ENCODE peak calls at places on chromosome 1, in five cellular contexts. One of them, this sample, is unnamed.

GRCh38 chr1:155105604-155106011 is 22.1 kb upstream of the EFNA1 start:
- DNase-seq in H1: no peak
- DNase-seq in HCT116: no peak
- DNase-seq in HepG2: no peak
- DNase-seq in GM12878: no peak
- DNase-seq in this sample: no peak

GRCh38 chr1:193884848-193885558 is 698.6 kb upstream of the B3GALT2 start:
- DNase-seq in HCT116: no peak
- DNase-seq in H1: no peak
- DNase-seq in GM12878: no peak
- DNase-seq in HepG2: no peak
- DNase-seq in this sample: no peak

GRCh38 chr1:111980684-111981083 is 8.8 kb downstream of the KCND3 start:
- DNase-seq in H1: no peak
- DNase-seq in GM12878: no peak
- DNase-seq in HCT116: no peak
- DNase-seq in HepG2: no peak
- DNase-seq in this sample: no peak

GRCh38 chr1:217343907-217344306 is 287.0 kb downstream of the GPATCH2 start:
- DNase-seq in H1: peak
- DNase-seq in HCT116: no peak
- DNase-seq in GM12878: no peak
- DNase-seq in HepG2: no peak
- DNase-seq in this sample: no peak

GRCh38 chr1:220235462-220235861 is 36.8 kb downstream of the RAB3GAP2 start:
- DNase-seq in HCT116: no peak
- DNase-seq in H1: no peak
- DNase-seq in HepG2: peak
- DNase-seq in GM12878: no peak
- DNase-seq in this sample: no peak

GRCh38 chr1:1540015-1540816 is at the start of gene TMEM240:
- DNase-seq in HCT116: no peak
- DNase-seq in HepG2: no peak
- DNase-seq in H1: peak
- DNase-seq in GM12878: no peak
- DNase-seq in this sample: no peak

GRCh38 chr1:168287237-168287664 is 6.6 kb downstream of the TBX19 start:
- DNase-seq in H1: no peak
- DNase-seq in GM12878: no peak
- DNase-seq in HepG2: no peak
- DNase-seq in HCT116: no peak
- DNase-seq in this sample: peak

GRCh38 chr1:236063919-236064673 is 794 bp downstream of the NID1 start:
- DNase-seq in HepG2: peak
- DNase-seq in GM12878: no peak
- DNase-seq in H1: peak
- DNase-seq in HCT116: no peak
- DNase-seq in this sample: no peak

DNA sequence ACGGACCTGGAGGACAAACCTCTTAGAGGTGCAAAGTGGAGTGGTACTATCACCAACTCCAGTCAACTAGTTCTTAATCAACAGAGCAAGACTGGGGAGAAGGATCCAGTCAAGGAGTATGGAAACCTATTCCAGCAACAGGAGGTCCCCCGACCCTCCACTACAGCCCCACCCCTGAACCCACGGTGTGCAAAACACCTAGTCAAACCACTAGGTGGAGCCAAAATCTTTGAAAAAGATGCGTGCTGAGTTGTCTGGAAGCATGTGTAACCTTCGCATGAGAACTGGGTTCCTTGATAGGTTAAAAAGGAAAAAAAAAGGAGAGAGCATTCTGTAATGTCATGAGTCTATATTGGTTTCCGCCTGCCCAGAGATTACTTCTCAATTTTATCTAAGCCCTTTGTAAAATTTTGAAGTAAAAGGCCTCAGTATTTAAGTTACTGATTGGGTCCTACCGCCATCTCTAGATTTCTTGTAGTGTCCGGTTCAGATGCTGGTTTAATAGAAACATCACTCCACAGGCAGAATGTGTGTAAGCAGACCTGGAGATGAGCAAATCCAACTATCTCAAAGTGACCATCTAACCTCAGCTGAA is 81.9 kb upstream of the HAO2 start:
- DNase-seq in H1: peak
- DNase-seq in GM12878: no peak
- DNase-seq in HCT116: peak
- DNase-seq in HepG2: peak
- DNase-seq in this sample: peak
- TF ChIP-seq SRF in H1: no peak
- TF ChIP-seq SRF in GM12878: no peak
- TF ChIP-seq SRF in HCT116: no peak
- TF ChIP-seq SRF in HepG2: no peak
- TF ChIP-seq SRF in this sample: no peak

GRCh38 chr1:4033732-4034131 is 133.7 kb upstream of the C1orf174 start:
- DNase-seq in H1: no peak
- DNase-seq in GM12878: no peak
- DNase-seq in HepG2: no peak
- DNase-seq in HCT116: no peak
- DNase-seq in this sample: no peak
- TF ChIP-seq SRF in H1: no peak
- TF ChIP-seq SRF in GM12878: no peak
- TF ChIP-seq SRF in HepG2: no peak
- TF ChIP-seq SRF in HCT116: no peak
- TF ChIP-seq SRF in this sample: no peak

GRCh38 chr1:23156940-23157339 is 11.7 kb downstream of the LUZP1 start:
- DNase-seq in HCT116: no peak
- DNase-seq in H1: no peak
- DNase-seq in GM12878: no peak
- DNase-seq in HepG2: no peak
- DNase-seq in this sample: peak
- TF ChIP-seq SRF in HCT116: no peak
- TF ChIP-seq SRF in H1: no peak
- TF ChIP-seq SRF in GM12878: no peak
- TF ChIP-seq SRF in HepG2: no peak
- TF ChIP-seq SRF in this sample: no peak

GRCh38 chr1:166843769-166844596 is 4.7 kb downstream of the POGK start:
- DNase-seq in HepG2: no peak
- DNase-seq in GM12878: no peak
- DNase-seq in H1: no peak
- DNase-seq in HCT116: no peak
- DNase-seq in this sample: no peak
- TF ChIP-seq SRF in HepG2: no peak
- TF ChIP-seq SRF in GM12878: no peak
- TF ChIP-seq SRF in H1: no peak
- TF ChIP-seq SRF in HCT116: no peak
- TF ChIP-seq SRF in this sample: no peak

GRCh38 chr1:9293512-9294439 is 1.1 kb downstream of the SPSB1 start:
- DNase-seq in GM12878: no peak
- DNase-seq in HCT116: no peak
- DNase-seq in H1: peak
- DNase-seq in HepG2: no peak
- DNase-seq in this sample: peak
- TF ChIP-seq SRF in GM12878: no peak
- TF ChIP-seq SRF in HCT116: no peak
- TF ChIP-seq SRF in H1: no peak
- TF ChIP-seq SRF in HepG2: no peak
- TF ChIP-seq SRF in this sample: no peak

GRCh38 chr1:26915204-26915842 is 1.5 kb upstream of the NR0B2 start:
- DNase-seq in H1: no peak
- DNase-seq in HCT116: no peak
- DNase-seq in GM12878: no peak
- DNase-seq in HepG2: peak
- DNase-seq in this sample: no peak
- TF ChIP-seq SRF in H1: no peak
- TF ChIP-seq SRF in HCT116: no peak
- TF ChIP-seq SRF in GM12878: no peak
- TF ChIP-seq SRF in HepG2: no peak
- TF ChIP-seq SRF in this sample: no peak

DNA sequence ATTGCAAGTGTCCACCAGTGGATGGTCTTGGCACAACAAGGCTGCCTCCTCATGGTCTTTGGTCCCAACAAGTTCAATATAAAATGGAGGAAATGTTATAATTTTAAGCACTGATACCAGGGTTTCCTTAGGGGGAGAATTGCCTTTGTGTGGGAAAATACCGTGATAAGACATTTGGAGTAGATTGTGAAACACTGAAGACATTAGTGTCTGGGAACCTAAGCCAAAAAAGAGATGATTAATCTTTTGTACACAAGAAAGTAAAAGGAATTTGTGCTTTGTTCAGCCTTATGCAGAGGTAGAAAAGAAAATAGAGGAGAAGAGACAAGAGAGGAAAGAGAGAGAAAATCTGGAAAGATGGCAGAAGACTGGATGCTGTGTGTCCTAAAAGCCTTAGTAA is 36.1 kb downstream of the ST6GALNAC3 start:
- DNase-seq in HepG2: no peak
- DNase-seq in H1: no peak
- DNase-seq in GM12878: no peak
- DNase-seq in HCT116: no peak
- DNase-seq in this sample: no peak
- TF ChIP-seq SRF in HepG2: no peak
- TF ChIP-seq SRF in H1: no peak
- TF ChIP-seq SRF in GM12878: no peak
- TF ChIP-seq SRF in HCT116: no peak
- TF ChIP-seq SRF in this sample: no peak